ENCODE peak calls at places on chromosome 19, in four cellular contexts. One of them, this sample, is unnamed.

GRCh38 chr19:5292843-5293606 is 47.6 kb downstream of the PTPRS start:
- DNase-seq in NCI-H2029 treated with DMSO at 0.1 percent for 48 hours: no peak
- DNase-seq in germinal center: peak
- DNase-seq in cardiac muscle cell: peak
- DNase-seq in this sample: peak

GRCh38 chr19:17522988-17523872 is 11.8 kb downstream of the PGLS start:
- DNase-seq in cardiac muscle cell: peak
- DNase-seq in germinal center: peak
- DNase-seq in NCI-H2029 treated with DMSO at 0.1 percent for 48 hours: no peak
- DNase-seq in this sample: peak

GRCh38 chr19:48518207-48518606 is 6.6 kb upstream of the LMTK3 start:
- DNase-seq in NCI-H2029 treated with DMSO at 0.1 percent for 48 hours: no peak
- DNase-seq in germinal center: no peak
- DNase-seq in cardiac muscle cell: no peak
- DNase-seq in this sample: no peak

GRCh38 chr19:29682236-29682895 is 17.1 kb downstream of the PLEKHF1 start:
- DNase-seq in NCI-H2029 treated with DMSO at 0.1 percent for 48 hours: no peak
- DNase-seq in germinal center: no peak
- DNase-seq in cardiac muscle cell: no peak
- DNase-seq in this sample: no peak

GRCh38 chr19:39372047-39372802 is 18.7 kb downstream of the PAF1 start:
- DNase-seq in cardiac muscle cell: peak
- DNase-seq in germinal center: no peak
- DNase-seq in NCI-H2029 treated with DMSO at 0.1 percent for 48 hours: no peak
- DNase-seq in this sample: peak

GRCh38 chr19:17153996-17154395 is 61.2 kb upstream of the USE1 start:
- DNase-seq in cardiac muscle cell: no peak
- DNase-seq in NCI-H2029 treated with DMSO at 0.1 percent for 48 hours: no peak
- DNase-seq in germinal center: no peak
- DNase-seq in this sample: no peak

GRCh38 chr19:1855828-1856255 is 7.5 kb downstream of the KLF16 start:
- DNase-seq in NCI-H2029 treated with DMSO at 0.1 percent for 48 hours: no peak
- DNase-seq in cardiac muscle cell: no peak
- DNase-seq in germinal center: no peak
- DNase-seq in this sample: no peak

GRCh38 chr19:48975947-48976847 is 11.1 kb downstream of the FTL start:
- DNase-seq in germinal center: peak
- DNase-seq in NCI-H2029 treated with DMSO at 0.1 percent for 48 hours: no peak
- DNase-seq in cardiac muscle cell: no peak
- DNase-seq in this sample: no peak

GRCh38 chr19:11279505-11280236 is 16.3 kb upstream of the TSPAN16 start:
- DNase-seq in NCI-H2029 treated with DMSO at 0.1 percent for 48 hours: no peak
- DNase-seq in germinal center: no peak
- DNase-seq in cardiac muscle cell: no peak
- DNase-seq in this sample: no peak

GRCh38 chr19:55443045-55443823 is at the start of gene SHISA7:
- DNase-seq in cardiac muscle cell: no peak
- DNase-seq in NCI-H2029 treated with DMSO at 0.1 percent for 48 hours: no peak
- DNase-seq in germinal center: no peak
- DNase-seq in this sample: no peak

GRCh38 chr19:50896591-50897190 is 14.5 kb downstream of the KLK4 start:
- DNase-seq in NCI-H2029 treated with DMSO at 0.1 percent for 48 hours: no peak
- DNase-seq in cardiac muscle cell: peak
- DNase-seq in germinal center: peak
- DNase-seq in this sample: no peak

GRCh38 chr19:45040059-45040767 is 1.4 kb downstream of the CLASRP start:
- DNase-seq in germinal center: no peak
- DNase-seq in cardiac muscle cell: no peak
- DNase-seq in NCI-H2029 treated with DMSO at 0.1 percent for 48 hours: no peak
- DNase-seq in this sample: no peak

GRCh38 chr19:34220472-34221063 is 33.8 kb upstream of the GARRE1 start:
- DNase-seq in germinal center: peak
- DNase-seq in cardiac muscle cell: peak
- DNase-seq in NCI-H2029 treated with DMSO at 0.1 percent for 48 hours: peak
- DNase-seq in this sample: peak

GRCh38 chr19:58395979-58396627 is 647 bp downstream of the RNF225 start:
- DNase-seq in cardiac muscle cell: peak
- DNase-seq in NCI-H2029 treated with DMSO at 0.1 percent for 48 hours: no peak
- DNase-seq in germinal center: no peak
- DNase-seq in this sample: no peak

GRCh38 chr19:405138-405965 is 3.6 kb downstream of the C2CD4C start:
- DNase-seq in cardiac muscle cell: no peak
- DNase-seq in NCI-H2029 treated with DMSO at 0.1 percent for 48 hours: no peak
- DNase-seq in germinal center: no peak
- DNase-seq in this sample: peak

GRCh38 chr19:14843587-14843986 is 5.1 kb downstream of the OR7A10 start:
- DNase-seq in NCI-H2029 treated with DMSO at 0.1 percent for 48 hours: no peak
- DNase-seq in germinal center: no peak
- DNase-seq in cardiac muscle cell: peak
- DNase-seq in this sample: no peak

GRCh38 chr19:13692096-13692495 is 72.2 kb upstream of the MRI1 start:
- DNase-seq in NCI-H2029 treated with DMSO at 0.1 percent for 48 hours: no peak
- DNase-seq in germinal center: no peak
- DNase-seq in cardiac muscle cell: peak
- DNase-seq in this sample: no peak

GRCh38 chr19:55077106-55077505 is 1.4 kb downstream of the EPS8L1 start:
- DNase-seq in NCI-H2029 treated with DMSO at 0.1 percent for 48 hours: no peak
- DNase-seq in germinal center: no peak
- DNase-seq in cardiac muscle cell: no peak
- DNase-seq in this sample: no peak

GRCh38 chr19:45110811-45111210 is 17.8 kb downstream of the PPP1R37 start:
- DNase-seq in NCI-H2029 treated with DMSO at 0.1 percent for 48 hours: no peak
- DNase-seq in germinal center: no peak
- DNase-seq in cardiac muscle cell: no peak
- DNase-seq in this sample: no peak

GRCh38 chr19:55452381-55453325 is 8.8 kb downstream of the ISOC2 start:
- DNase-seq in NCI-H2029 treated with DMSO at 0.1 percent for 48 hours: peak
- DNase-seq in cardiac muscle cell: peak
- DNase-seq in germinal center: no peak
- DNase-seq in this sample: peak

GRCh38 chr19:1455336-1456120 is 5.6 kb downstream of the APC2 start:
- DNase-seq in germinal center: peak
- DNase-seq in cardiac muscle cell: peak
- DNase-seq in NCI-H2029 treated with DMSO at 0.1 percent for 48 hours: peak
- DNase-seq in this sample: no peak

GRCh38 chr19:41607668-41608067 is 19.2 kb downstream of the CEACAM4 start:
- DNase-seq in cardiac muscle cell: no peak
- DNase-seq in NCI-H2029 treated with DMSO at 0.1 percent for 48 hours: no peak
- DNase-seq in germinal center: no peak
- DNase-seq in this sample: no peak

GRCh38 chr19:45058622-45059159 is 17.6 kb downstream of the ZNF296 start:
- DNase-seq in cardiac muscle cell: no peak
- DNase-seq in germinal center: no peak
- DNase-seq in NCI-H2029 treated with DMSO at 0.1 percent for 48 hours: no peak
- DNase-seq in this sample: no peak

GRCh38 chr19:46471116-46471733 is at the start of gene PNMA8A:
- DNase-seq in NCI-H2029 treated with DMSO at 0.1 percent for 48 hours: peak
- DNase-seq in cardiac muscle cell: peak
- DNase-seq in germinal center: no peak
- DNase-seq in this sample: peak

GRCh38 chr19:18513868-18514267 is 8.0 kb downstream of the ELL start:
- DNase-seq in NCI-H2029 treated with DMSO at 0.1 percent for 48 hours: no peak
- DNase-seq in germinal center: no peak
- DNase-seq in cardiac muscle cell: peak
- DNase-seq in this sample: no peak

GRCh38 chr19:30379841-30380610 is 7.8 kb downstream of the ZNF536 start:
- DNase-seq in germinal center: no peak
- DNase-seq in NCI-H2029 treated with DMSO at 0.1 percent for 48 hours: no peak
- DNase-seq in cardiac muscle cell: no peak
- DNase-seq in this sample: peak